ENCODE peak calls at places on chromosome 14, in seven cellular contexts. Y, L, Q, V, S, H and G are unnamed samples.

GRCh38 chr14:39038542-39038941 is 64.5 kb downstream of the SEC23A start:
- ATAC-seq in H (no peak), S (no peak), L (no peak), V (no peak), Y (no peak), Q (no peak), G (no peak)

GRCh38 chr14:54219281-54220121 is 177.3 kb upstream of the CDKN3 start:
- ATAC-seq in Q (no peak), L (no peak), V (peak; percentile 20), Y (no peak), S (no peak), H (no peak), G (no peak)

GRCh38 chr14:104800600-104801283 is at the start of gene ZBTB42:
- ATAC-seq in S (peak; percentile 7), V (peak; percentile 62), H (peak; percentile 53), Q (peak; percentile 36), Y (peak; percentile 75), L (peak; percentile 31), G (peak; percentile 71)

GRCh38 chr14:54867011-54867410 is 35.6 kb downstream of the GCH1 start:
- ATAC-seq in V (no peak), S (no peak), H (no peak), Q (no peak), L (no peak), Y (peak; percentile 23), G (no peak)

GRCh38 chr14:22123188-22123560 is 449.6 kb upstream of the OR4E1 start:
- ATAC-seq in V (peak; percentile 69), S (no peak), Q (no peak), H (peak; percentile 60), L (no peak), Y (no peak), G (no peak)

GRCh38 chr14:56659964-56660551 is 80.5 kb downstream of the TMEM260 start:
- ATAC-seq in V (no peak), Q (peak; percentile 61), Y (peak; percentile 89), L (no peak), H (no peak), S (no peak), G (peak; percentile 62)

GRCh38 chr14:39169541-39169900 is 612 bp downstream of the TRAPPC6B start:
- ATAC-seq in S (no peak), L (peak; percentile 30), H (no peak), Y (peak; percentile 69), Q (peak; percentile 59), V (no peak), G (peak; percentile 59)

GRCh38 chr14:72868500-72868899 is 25.4 kb downstream of the DPF3 start:
- ATAC-seq in H (no peak), V (no peak), Y (no peak), Q (no peak), S (no peak), L (no peak), G (no peak)

GRCh38 chr14:104576607-104577332 is 2.8 kb upstream of the C14orf180 start:
- ATAC-seq in Y (peak; percentile 9), S (no peak), H (no peak), Q (no peak), L (peak; percentile 3), V (no peak), G (no peak)

GRCh38 chr14:54889919-54890318 is 12.7 kb downstream of the GCH1 start:
- ATAC-seq in H (no peak), L (no peak), Y (no peak), Q (no peak), V (peak; percentile 51), S (no peak), G (no peak)

GRCh38 chr14:29738950-29739349 is 188.7 kb downstream of the PRKD1 start:
- ATAC-seq in V (no peak), H (no peak), S (no peak), Y (no peak), Q (no peak), L (no peak), G (no peak)

GRCh38 chr14:65210118-65210826 is 108.0 kb upstream of the MAX start:
- ATAC-seq in Q (no peak), L (no peak), Y (no peak), S (peak; percentile 46), H (no peak), V (no peak), G (no peak)

GRCh38 chr14:61395115-61395725 is 73.8 kb downstream of the PRKCH start:
- ATAC-seq in Q (peak; percentile 91), Y (no peak), H (peak; percentile 20), L (no peak), V (no peak), S (peak; percentile 40), G (no peak)

GRCh38 chr14:60618200-60618599 is 31.1 kb downstream of the SIX1 start:
- ATAC-seq in H (no peak), V (no peak), L (no peak), Y (no peak), Q (no peak), S (no peak), G (no peak)

GRCh38 chr14:71711131-71711530 is 221.1 kb upstream of the RGS6 start:
- ATAC-seq in S (peak; percentile 84), H (peak; percentile 74), V (peak; percentile 63), Y (no peak), Q (no peak), L (no peak), G (no peak)

GRCh38 chr14:83473846-83474245 is 1940.2 kb upstream of the SEL1L start:
- ATAC-seq in S (no peak), Y (no peak), Q (no peak), L (no peak), V (no peak), H (no peak), G (no peak)

GRCh38 chr14:64639340-64639821 is 64.8 kb upstream of the PLEKHG3 start:
- ATAC-seq in L (no peak), Y (peak; percentile 61), Q (no peak), S (no peak), H (no peak), V (no peak), G (no peak)

GRCh38 chr14:94690486-94690885 is 78.3 kb downstream of the SERPINA3 start:
- ATAC-seq in L (no peak), Q (no peak), V (no peak), S (no peak), H (no peak), Y (no peak), G (no peak)

GRCh38 chr14:80231732-80232131 is 20.4 kb upstream of the DIO2 start:
- ATAC-seq in Q (no peak), L (no peak), V (no peak), Y (no peak), S (no peak), H (no peak), G (no peak)

GRCh38 chr14:77068515-77069200 is 29.4 kb upstream of the CIPC start:
- ATAC-seq in S (no peak), Q (no peak), V (no peak), Y (no peak), H (no peak), L (no peak), G (no peak)

GRCh38 chr14:90905531-90905930 is 89.3 kb upstream of the TTC7B start:
- ATAC-seq in L (no peak), Q (no peak), V (peak; percentile 78), H (no peak), S (no peak), Y (no peak), G (no peak)